ENCODE peak calls at places on chromosome 10, in nine cellular contexts. S, A, X, Z, M, R, Q, D and T are unnamed samples. For H3K36me3 and H3K9me3, the result is how much of the 10 kb centered on the place peaks cover.

GRCh38 chr10:93235686-93236085 is 162.0 kb downstream of the CYP26A1 start:
- DNase-seq in Q (no peak), A (no peak), M (no peak), X (no peak), R (no peak), Z (no peak), S (no peak), D (no peak), T (peak)

GRCh38 chr10:124943301-124944092 is 1.6 kb downstream of the ZRANB1 start:
- DNase-seq in Q (no peak), S (no peak), R (no peak), A (no peak), Z (no peak), X (no peak), D (no peak), M (no peak), T (no peak)

GRCh38 chr10:126259883-126260282 is 128.4 kb downstream of the ADAM12 start:
- DNase-seq in R (no peak), Q (no peak), Z (no peak), D (no peak), M (no peak), X (no peak), A (no peak), S (no peak), T (no peak)

GRCh38 chr10:129780158-129780557 is 183.9 kb downstream of the EBF3 start:
- DNase-seq in R (no peak), X (no peak), S (no peak), A (no peak), Q (no peak), Z (peak), D (no peak), M (no peak), T (no peak)

GRCh38 chr10:102834143-102834542 is 3.1 kb downstream of the CYP17A1 start:
- DNase-seq in A (no peak), Z (no peak), S (no peak), Q (no peak), D (no peak), R (no peak), M (no peak), X (no peak), T (no peak)

GRCh38 chr10:94361161-94361794 is 1.5 kb downstream of the NOC3L start:
- DNase-seq in S (peak), M (no peak), Q (no peak), X (peak), Z (no peak), R (no peak), D (no peak), A (no peak), T (peak)

GRCh38 chr10:35819736-35820135 is 177.6 kb upstream of the FZD8 start:
- DNase-seq in S (no peak), M (no peak), Q (no peak), X (no peak), Z (no peak), R (no peak), D (no peak), A (no peak), T (no peak)

GRCh38 chr10:51705774-51706173 is 6.4 kb upstream of the CSTF2T start:
- DNase-seq in Z (no peak), S (no peak), X (no peak), A (no peak), M (no peak), R (no peak), D (no peak), Q (no peak), T (no peak)

GRCh38 chr10:118321724-118322575 is 20.2 kb downstream of the FAM204A start:
- DNase-seq in D (no peak), S (no peak), X (no peak), A (no peak), R (no peak), M (no peak), Q (no peak), Z (no peak), T (no peak)

DNA sequence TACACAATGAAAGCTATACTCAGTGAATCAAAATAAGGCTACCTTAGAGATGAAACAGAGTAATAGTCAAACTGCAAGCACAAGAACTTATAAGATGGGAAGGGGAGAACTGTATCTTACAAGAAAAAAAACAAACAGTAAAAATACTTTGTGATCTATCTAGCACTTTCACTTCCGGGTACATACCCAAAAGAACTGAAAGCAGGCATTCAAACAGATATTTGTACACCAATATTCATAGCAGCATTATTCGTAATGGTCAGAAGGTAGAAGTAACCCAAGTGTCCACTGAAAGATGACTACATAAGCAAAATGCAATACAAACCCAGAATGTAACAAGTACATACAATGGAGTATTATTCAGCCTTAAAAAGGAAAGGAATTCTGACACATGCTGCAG is 18.0 kb downstream of the FAM204A start:
- DNase-seq in R (no peak), S (no peak), M (no peak), Z (no peak), A (no peak), D (no peak), Q (no peak), X (no peak), T (no peak)
- H3K36me3 ChIP-seq in R (half or more), S (under half), M (under half), Z (half or more), A (under half), D (half or more), Q (under half), X (half or more), T (under half)

GRCh38 chr10:11808808-11809207 is 14.3 kb upstream of the PROSER2 start:
- DNase-seq in X (no peak), R (no peak), M (no peak), S (no peak), Q (no peak), Z (no peak), A (no peak), D (no peak), T (no peak)

GRCh38 chr10:11819027-11819426 is 4.1 kb upstream of the PROSER2 start:
- DNase-seq in R (no peak), X (no peak), S (no peak), A (no peak), M (no peak), Q (no peak), D (no peak), Z (no peak), T (no peak)

GRCh38 chr10:11810313-11810766 is 12.8 kb upstream of the PROSER2 start:
- DNase-seq in A (no peak), M (no peak), S (no peak), D (no peak), R (no peak), Z (no peak), X (no peak), Q (no peak), T (no peak)

GRCh38 chr10:11813177-11813576 is 10.0 kb upstream of the PROSER2 start:
- DNase-seq in R (no peak), Z (no peak), A (no peak), X (no peak), S (no peak), Q (no peak), D (no peak), M (no peak), T (no peak)

DNA sequence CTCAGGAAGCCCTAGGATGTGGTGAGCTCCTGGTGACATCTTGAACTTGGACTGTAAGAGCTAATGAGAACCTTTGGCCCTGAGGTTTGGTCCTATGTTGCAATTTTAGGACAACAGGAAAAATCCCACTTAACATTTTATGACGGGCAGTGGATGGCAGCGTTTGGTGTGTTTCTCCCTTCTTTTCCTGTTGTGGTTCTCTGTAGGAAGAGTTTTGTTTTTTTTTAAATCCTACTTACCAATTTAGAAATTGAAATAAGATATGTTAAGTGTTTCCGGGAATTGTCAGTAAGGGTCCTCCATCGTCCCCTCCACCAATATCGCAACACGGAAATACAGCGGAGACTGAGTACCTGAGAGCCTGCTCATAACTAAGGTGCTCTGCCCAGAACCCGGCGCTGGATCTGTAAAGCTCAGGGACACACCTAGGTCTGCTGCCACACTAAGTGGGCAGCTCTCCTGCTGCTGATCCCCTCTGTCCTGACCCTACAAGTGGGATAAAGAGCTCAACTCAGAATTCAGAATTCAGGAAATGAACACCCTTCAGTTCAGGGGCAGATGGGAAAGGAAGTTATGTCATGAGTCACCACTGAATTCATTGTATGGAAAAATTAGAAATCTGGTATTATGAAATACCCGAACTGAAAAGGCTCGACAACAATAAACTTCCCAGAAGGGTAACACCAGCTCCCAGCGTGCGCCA is 9.2 kb upstream of the PROSER2 start:
- DNase-seq in S (no peak), X (no peak), A (no peak), M (no peak), Q (no peak), Z (no peak), D (no peak), R (no peak), T (no peak)
- H3K27ac ChIP-seq in S (no peak), X (no peak), A (no peak), M (no peak), Q (no peak), Z (peak), D (no peak), R (no peak), T (no peak)

GRCh38 chr10:59180689-59181270 is 4.3 kb downstream of the PHYHIPL start:
- DNase-seq in Q (no peak), X (no peak), M (no peak), Z (no peak), S (no peak), A (no peak), R (no peak), D (no peak), T (no peak)
- H3K9me3 ChIP-seq in Q (under half), X (under half), M (under half), Z (under half), S (under half), A (under half), R (under half), D (under half), T (under half)

GRCh38 chr10:963613-964012 is 24.6 kb upstream of the GTPBP4 start:
- DNase-seq in R (no peak), Z (no peak), Q (no peak), M (no peak), S (no peak), D (no peak), X (no peak), A (no peak), T (no peak)
- H3K36me3 ChIP-seq in R (under half), Z (under half), Q (under half), M (under half), S (under half), D (under half), X (under half), A (under half), T (under half)